ENCODE peak calls at places on chromosomes 7 and 10, in four cellular contexts. R is GM23338, D is hepatocyte, Z is GM23248. B is an unnamed sample.

GRCh38 chr7:2031496-2031895 is 201.2 kb downstream of the MAD1L1 start:
- DNase-seq in Z (no peak), R (no peak), D (no peak), B (peak; percentile 62)

GRCh38 chr10:11910102-11910501 is 86.9 kb downstream of the PROSER2 start:
- DNase-seq in Z (no peak), R (no peak), D (no peak), B (no peak)

GRCh38 chr10:48604039-48604407 is 850 bp downstream of the ARHGAP22 start:
- DNase-seq in Z (peak; percentile 16), D (no peak), R (no peak), B (no peak)

GRCh38 chr7:107580716-107581383 is 804 bp downstream of the BCAP29 start:
- DNase-seq in Z (no peak), R (no peak), D (no peak), B (no peak)

GRCh38 chr10:119429771-119430170 is 112.7 kb downstream of the RGS10 start:
- DNase-seq in Z (no peak), R (no peak), D (no peak), B (no peak)

GRCh38 chr10:100993986-100994708 is 5.5 kb upstream of the LZTS2 start:
- DNase-seq in R (peak; percentile 74), Z (peak; percentile 62), D (peak; percentile 66), B (no peak)

GRCh38 chr7:22147113-22147512 is 201.4 kb upstream of the CDCA7L start:
- DNase-seq in Z (peak; percentile 19), D (no peak), R (no peak), B (no peak)

GRCh38 chr7:111098011-111098925 is 7.3 kb downstream of the LRRN3 start:
- DNase-seq in D (peak; percentile 67), R (peak; percentile 83), Z (peak; percentile 70), B (no peak)

GRCh38 chr7:96238976-96239766 is 82.7 kb downstream of the SLC25A13 start:
- DNase-seq in R (no peak), Z (peak; percentile 13), D (no peak), B (no peak)

GRCh38 chr10:11081413-11081812 is 63.7 kb downstream of the CELF2 start:
- DNase-seq in R (no peak), D (no peak), Z (no peak), B (no peak)

GRCh38 chr10:75407296-75407715 is 5.7 kb upstream of the ZNF503 start:
- DNase-seq in Z (no peak), D (no peak), R (peak; percentile 73), B (no peak)

GRCh38 chr10:79148452-79149344 is 79.9 kb downstream of the ZMIZ1 start:
- DNase-seq in D (peak; percentile 46), Z (peak; percentile 93), R (no peak), B (no peak)

GRCh38 chr10:69911571-69912528 is 110.1 kb downstream of the COL13A1 start:
- DNase-seq in D (no peak), R (peak; percentile 34), Z (no peak), B (no peak)

GRCh38 chr10:99775850-99776249 is 6.6 kb upstream of the ABCC2 start:
- DNase-seq in Z (peak; percentile 92), D (peak; percentile 28), R (no peak), B (no peak)

GRCh38 chr7:26153823-26154783 is 2.1 kb downstream of the NFE2L3 start:
- DNase-seq in Z (no peak), R (peak; percentile 93), D (no peak), B (peak; percentile 53)

GRCh38 chr10:95237376-95238170 is 43.5 kb downstream of the ACSM6 start:
- DNase-seq in Z (peak; percentile 26), D (no peak), R (no peak), B (peak; percentile 40)
- TF ChIP-seq EZH2phosphoT487 in Z (no peak), D (no peak), R (no peak), B (no peak)

GRCh38 chr7:142808802-142809583 is 38.2 kb downstream of the PRSS2 start:
- DNase-seq in D (no peak), R (no peak), Z (peak; percentile 20), B (peak; percentile 99)

GRCh38 chr7:142813262-142813661 is 41.6 kb upstream of the EPHB6 start:
- DNase-seq in D (peak; percentile 78), R (peak; percentile 86), Z (peak; percentile 84), B (no peak)

GRCh38 chr7:142809671-142810070 is 38.9 kb downstream of the PRSS2 start:
- DNase-seq in R (no peak), Z (no peak), D (no peak), B (peak; percentile 62)

GRCh38 chr7:142812437-142813215 is 41.9 kb downstream of the PRSS2 start:
- DNase-seq in R (no peak), D (no peak), Z (peak; percentile 16), B (peak; percentile 54)

GRCh38 chr7:142811154-142811737 is 40.5 kb downstream of the PRSS2 start:
- DNase-seq in R (peak; percentile 93), Z (peak; percentile 71), D (peak; percentile 46), B (peak; percentile 85)
- H3K4me1 ChIP-seq in R (peaks cover 50% of the 10 kb centered on the region), Z (peaks cover 9% of the 10 kb centered on the region), D (no peaks in the 10 kb centered on the region), B (peaks cover 74% of the 10 kb centered on the region)

GRCh38 chr7:158816995-158817394 is 12.3 kb downstream of the ESYT2 start:
- DNase-seq in D (peak; percentile 50), R (no peak), Z (no peak), B (no peak)

GRCh38 chr7:158814637-158815036 is 14.7 kb downstream of the ESYT2 start:
- DNase-seq in Z (no peak), D (no peak), R (no peak), B (peak; percentile 64)

GRCh38 chr7:158815471-158816128 is 13.7 kb downstream of the ESYT2 start:
- DNase-seq in D (no peak), R (no peak), Z (no peak), B (no peak)

GRCh38 chr7:158815046-158815445 is 14.3 kb downstream of the ESYT2 start:
- DNase-seq in R (peak; percentile 59), D (no peak), Z (no peak), B (no peak)

GRCh38 chr7:158816271-158816670 is 13.0 kb downstream of the ESYT2 start:
- DNase-seq in Z (peak; percentile 33), R (no peak), D (peak; percentile 19), B (no peak)
- H3K27ac ChIP-seq in Z (peak overlapping the region; percentile 99), R (no peak overlapping the region), D (peak overlapping the region; percentile 98), B (no peak overlapping the region)

GRCh38 chr10:934746-935406 is 3.4 kb upstream of the LARP4B start:
- DNase-seq in Z (no peak), D (no peak), R (no peak), B (peak; percentile 16)

GRCh38 chr10:931326-932318 is at the start of gene LARP4B:
- DNase-seq in D (peak; percentile 99), Z (peak; percentile 99), R (peak; percentile 97), B (peak; percentile 98)

GRCh38 chr10:930415-931325 is 835 bp downstream of the LARP4B start:
- DNase-seq in R (peak; percentile 82), Z (peak; percentile 76), D (peak; percentile 80), B (peak; percentile 52)

GRCh38 chr10:929965-930364 is 1.5 kb downstream of the LARP4B start:
- DNase-seq in R (no peak), Z (peak; percentile 20), D (no peak), B (peak; percentile 36)

GRCh38 chr10:932589-932988 is 1.1 kb upstream of the LARP4B start:
- DNase-seq in D (no peak), Z (no peak), R (peak; percentile 47), B (no peak)
- TF ChIP-seq EZH2phosphoT487 in D (no peak), Z (no peak), R (no peak), B (no peak)

GRCh38 chr7:116709336-116709735 is 37.3 kb downstream of the MET start:
- DNase-seq in D (no peak), Z (no peak), R (no peak), B (no peak)

GRCh38 chr7:116706668-116707126 is 34.7 kb downstream of the MET start:
- DNase-seq in D (no peak), Z (peak; percentile 84), R (peak; percentile 44), B (no peak)

GRCh38 chr7:116707289-116707688 is 35.3 kb downstream of the MET start:
- DNase-seq in D (no peak), Z (no peak), R (no peak), B (no peak)

GRCh38 chr7:116708861-116709260 is 36.9 kb downstream of the MET start:
- DNase-seq in D (no peak), Z (no peak), R (no peak), B (no peak)

GRCh38 chr7:116708248-116708647 is 36.3 kb downstream of the MET start:
- DNase-seq in R (no peak), Z (no peak), D (no peak), B (no peak)
- H3K4me1 ChIP-seq in R (peaks cover 33% of the 10 kb centered on the region), Z (peaks cover 38% of the 10 kb centered on the region), D (no peaks in the 10 kb centered on the region), B (no peaks in the 10 kb centered on the region)

GRCh38 chr10:24463683-24464426 is 254.9 kb downstream of the KIAA1217 start:
- DNase-seq in D (peak; percentile 66), Z (peak; percentile 89), R (no peak), B (no peak)
- H3K27ac ChIP-seq in D (peak overlapping the region; percentile 97), Z (peak overlapping the region; percentile 92), R (no peak overlapping the region), B (no peak overlapping the region)

GRCh38 chr10:92970301-92971070 is 90.1 kb upstream of the CYP26C1 start:
- DNase-seq in Z (peak; percentile 38), D (no peak), R (no peak), B (no peak)
- TF ChIP-seq EZH2phosphoT487 in Z (no peak), D (no peak), R (no peak), B (no peak)

DNA sequence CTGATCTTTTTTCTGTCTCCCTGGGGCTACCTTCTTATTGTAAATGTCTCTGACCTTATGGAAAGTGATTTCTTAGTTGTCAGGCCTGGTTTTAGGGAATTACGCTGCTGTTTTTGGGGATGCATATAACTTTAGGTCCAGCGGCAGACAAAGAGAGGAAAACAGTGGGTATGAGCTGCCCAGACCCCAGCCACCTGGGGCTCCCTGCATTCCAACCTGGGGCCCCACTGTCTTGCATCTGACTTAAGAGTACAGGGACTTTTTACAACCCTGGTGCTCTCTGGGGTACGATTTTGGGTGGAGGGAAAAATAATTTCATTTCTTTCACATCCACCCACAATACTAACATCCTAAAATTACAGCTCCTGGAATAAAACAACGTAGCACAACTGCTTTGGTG is 119.4 kb downstream of the PRPF18 start:
- DNase-seq in R (peak; percentile 55), D (no peak), Z (no peak), B (no peak)
- H3K4me1 ChIP-seq in R (peaks cover 49% of the 10 kb centered on the region), D (peaks cover 33% of the 10 kb centered on the region), Z (peaks cover 9% of the 10 kb centered on the region), B (no peaks in the 10 kb centered on the region)

DNA sequence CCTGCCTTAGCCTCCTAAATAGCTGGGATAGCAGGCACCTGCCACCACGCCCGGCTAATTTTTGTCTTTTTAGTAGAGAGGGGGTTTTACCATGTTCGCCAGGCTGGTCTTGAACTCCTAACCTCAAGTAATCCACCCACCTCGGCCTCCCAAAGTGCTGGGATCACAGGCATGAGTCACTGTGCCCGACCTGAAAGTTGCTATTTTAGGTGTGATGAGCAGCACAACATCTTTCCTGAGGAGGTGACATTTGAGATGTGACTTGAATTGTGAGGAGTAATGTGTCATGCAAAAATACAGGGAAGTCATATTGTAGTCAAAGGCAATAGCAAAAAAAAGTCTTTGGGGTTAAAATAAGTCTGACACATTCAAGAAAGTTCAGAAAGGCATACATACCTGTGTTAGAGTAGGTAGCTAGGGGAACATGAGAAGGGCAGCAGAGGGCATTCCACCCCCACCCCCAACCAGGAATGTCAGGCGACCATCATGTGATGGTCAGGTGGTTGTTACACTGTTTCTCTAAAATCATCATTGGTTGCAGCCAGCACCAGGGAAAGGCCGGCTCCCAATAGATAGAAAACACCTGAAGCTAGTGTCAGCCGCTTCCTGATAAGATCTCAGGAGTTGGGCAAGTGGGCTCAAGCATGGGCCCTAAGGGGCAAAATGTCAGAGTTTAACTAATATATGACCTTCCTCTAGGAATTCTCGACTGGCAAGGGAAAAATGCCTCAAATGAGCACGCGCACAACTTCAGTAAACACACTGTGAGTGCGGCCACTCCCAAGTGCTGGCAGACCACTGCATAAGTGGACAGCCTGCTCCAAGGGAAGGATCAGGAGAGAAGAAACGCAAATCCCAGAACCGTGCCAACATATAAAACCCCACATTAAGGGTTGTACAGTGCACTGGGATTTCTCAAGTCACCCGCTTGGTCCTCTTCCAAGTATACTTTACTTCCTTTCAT is at the start of gene TACC2:
- DNase-seq in R (no peak), D (no peak), Z (no peak), B (no peak)
- H3K27ac ChIP-seq in R (no peak within 1 kb of the TSS), D (no peak within 1 kb of the TSS), Z (no peak within 1 kb of the TSS), B (no peak within 1 kb of the TSS)

B was measured in OCI-LY7.